ENCODE peak calls at places on chromosomes 16 and 17, in six cellular contexts. Y, Z, H, Q, A and U are unnamed samples.

GRCh38 chr17:63405741-63406261 is 40.3 kb downstream of the CYB561 start:
- DNase-seq in Y (no peak), Q (no peak), H (no peak), Z (no peak), A (peak), U (no peak)

GRCh38 chr17:66748578-66748977 is 86.3 kb upstream of the CACNG5 start:
- DNase-seq in Q (no peak), Z (no peak), Y (no peak), H (no peak), A (no peak), U (no peak)

GRCh38 chr17:2125013-2125535 is 70.2 kb downstream of the HIC1 start:
- DNase-seq in Y (no peak), A (no peak), Q (no peak), H (no peak), Z (no peak), U (no peak)

GRCh38 chr16:17397499-17397891 is 73.3 kb downstream of the XYLT1 start:
- DNase-seq in H (peak), Y (no peak), Q (no peak), Z (no peak), A (peak), U (no peak)

GRCh38 chr16:86306046-86306644 is 204.2 kb upstream of the FOXF1 start:
- DNase-seq in Z (no peak), Y (no peak), A (no peak), H (no peak), Q (no peak), U (no peak)

GRCh38 chr17:55883112-55883511 is 132.3 kb downstream of the PCTP start:
- DNase-seq in Z (no peak), Q (no peak), H (no peak), Y (no peak), A (no peak), U (no peak)

GRCh38 chr16:78973041-78973440 is 627.5 kb downstream of the MAF start:
- DNase-seq in A (no peak), Y (no peak), H (no peak), Q (no peak), Z (no peak), U (no peak)

GRCh38 chr17:58337600-58338453 is 9.2 kb upstream of the TSPOAP1 start:
- DNase-seq in Q (peak), Z (peak), A (peak), Y (no peak), H (peak), U (peak)

GRCh38 chr16:2753523-2754020 is 1.1 kb downstream of the SRRM2 start:
- DNase-seq in Q (no peak), H (peak), Z (no peak), Y (no peak), A (no peak), U (no peak)

GRCh38 chr17:77332034-77332971 is 191.5 kb downstream of the SEC14L1 start:
- DNase-seq in H (peak), Z (no peak), Y (no peak), A (no peak), Q (peak), U (peak)

GRCh38 chr16:27149986-27150385 is 53.3 kb upstream of the KDM8 start:
- DNase-seq in H (no peak), Q (no peak), Z (no peak), A (no peak), Y (no peak), U (no peak)

GRCh38 chr17:59725691-59726090 is 18.2 kb downstream of the VMP1 start:
- DNase-seq in Y (no peak), H (no peak), Z (no peak), A (no peak), Q (no peak), U (no peak)

GRCh38 chr16:17359778-17360177 is 111.0 kb downstream of the XYLT1 start:
- DNase-seq in Q (peak), Y (no peak), Z (no peak), A (peak), H (no peak), U (no peak)

GRCh38 chr16:74309789-74310781 is 13.5 kb downstream of the PSMD7 start:
- DNase-seq in Q (no peak), Z (no peak), Y (no peak), A (peak), H (peak), U (no peak)

GRCh38 chr16:85052536-85052935 is 24.9 kb downstream of the KIAA0513 start:
- DNase-seq in H (no peak), Q (no peak), A (no peak), Y (no peak), Z (no peak), U (no peak)

GRCh38 chr17:3770471-3770870 is 30.5 kb downstream of the ITGAE start:
- DNase-seq in H (no peak), A (no peak), Y (no peak), Q (no peak), Z (no peak), U (no peak)

GRCh38 chr17:13939222-13939621 is 130.1 kb upstream of the COX10 start:
- DNase-seq in Q (no peak), Z (no peak), H (no peak), A (peak), Y (no peak), U (no peak)

GRCh38 chr17:76492250-76492988 is 8.8 kb downstream of the RHBDF2 start:
- DNase-seq in A (no peak), Q (peak), H (peak), Z (no peak), Y (no peak), U (no peak)

GRCh38 chr16:82329070-82329469 is 159.0 kb upstream of the MPHOSPH6 start:
- DNase-seq in H (no peak), A (no peak), Z (no peak), Y (no peak), Q (no peak), U (no peak)

GRCh38 chr17:78337244-78338109 is 22.4 kb downstream of the SOCS3 start:
- DNase-seq in H (no peak), Q (no peak), A (peak), Y (no peak), Z (peak), U (no peak)

GRCh38 chr17:44901323-44901965 is 2.2 kb upstream of the EFTUD2 start:
- DNase-seq in H (peak), Y (no peak), Q (no peak), Z (no peak), A (peak), U (no peak)

GRCh38 chr16:53529529-53529928 is 26.5 kb upstream of the AKTIP start:
- DNase-seq in Z (no peak), Y (no peak), Q (no peak), H (no peak), A (no peak), U (no peak)

GRCh38 chr16:4517812-4518211 is 20.8 kb downstream of the CDIP1 start:
- DNase-seq in Q (no peak), A (peak), Z (no peak), H (no peak), Y (no peak), U (peak)

GRCh38 chr17:12734852-12735430 is 54.4 kb upstream of the ARHGAP44 start:
- DNase-seq in Q (no peak), H (no peak), Y (no peak), A (no peak), Z (no peak), U (no peak)

GRCh38 chr17:3542410-3543088 is 15.1 kb downstream of the TRPV3 start:
- DNase-seq in Y (no peak), A (no peak), H (no peak), Q (no peak), Z (no peak), U (no peak)

GRCh38 chr17:2090804-2091534 is 36.1 kb downstream of the HIC1 start:
- DNase-seq in Y (no peak), A (peak), Z (no peak), H (no peak), Q (no peak), U (no peak)

GRCh38 chr17:28725166-28725659 is 820 bp downstream of the TLCD1 start:
- DNase-seq in Q (peak), H (no peak), A (peak), Y (no peak), Z (peak), U (no peak)

GRCh38 chr17:73939808-73940207 is 263.7 kb upstream of the RPL38 start:
- DNase-seq in Q (no peak), H (no peak), Y (no peak), Z (no peak), A (no peak), U (no peak)

GRCh38 chr17:48028736-48029135 is 8.9 kb downstream of the COPZ2 start:
- DNase-seq in H (no peak), Q (no peak), Z (no peak), A (no peak), Y (no peak), U (no peak)